ENCODE peak calls at places on chromosome 3, in six cellular contexts. W, Y, T, P, I and E are unnamed samples.

GRCh38 chr3:53072653-53073552 is 27.0 kb upstream of the SFMBT1 start:
- DNase-seq in W (peak; percentile 76), Y (peak; percentile 50), T (peak; percentile 86), P (peak; percentile 79), I (peak; percentile 93), E (peak; percentile 92)

GRCh38 chr3:25618043-25618442 is 46.7 kb downstream of the TOP2B start:
- DNase-seq in W (no peak), Y (no peak), T (no peak), P (no peak), I (no peak), E (no peak)

GRCh38 chr3:159280326-159280725 is 478.5 kb downstream of the MFSD1 start:
- DNase-seq in W (no peak), Y (no peak), T (no peak), P (no peak), I (no peak), E (no peak)

GRCh38 chr3:196514913-196515621 is at the start of gene SMCO1:
- DNase-seq in W (no peak), Y (peak; percentile 16), T (no peak), P (no peak), I (no peak), E (no peak)

GRCh38 chr3:176939022-176939817 is 258.1 kb downstream of the TBL1XR1 start:
- DNase-seq in W (peak; percentile 80), Y (peak; percentile 44), T (peak; percentile 15), P (peak; percentile 91), I (peak; percentile 37), E (no peak)

GRCh38 chr3:151082880-151083838 is 2.3 kb upstream of the MED12L start:
- DNase-seq in W (no peak), Y (no peak), T (no peak), P (no peak), I (no peak), E (no peak)

GRCh38 chr3:52568066-52568465 is 31.7 kb downstream of the UQCC5 start:
- DNase-seq in W (no peak), Y (no peak), T (no peak), P (no peak), I (no peak), E (no peak)

GRCh38 chr3:177041021-177041729 is 156.1 kb downstream of the TBL1XR1 start:
- DNase-seq in W (no peak), Y (peak; percentile 57), T (no peak), P (peak; percentile 61), I (no peak), E (no peak)

GRCh38 chr3:69890094-69890493 is 109.4 kb upstream of the SAMMSON start:
- DNase-seq in W (peak; percentile 75), Y (no peak), T (no peak), P (no peak), I (no peak), E (no peak)

GRCh38 chr3:40574661-40575060 is 49.9 kb downstream of the ZNF621 start:
- DNase-seq in W (peak; percentile 51), Y (no peak), T (no peak), P (peak; percentile 75), I (no peak), E (no peak)

GRCh38 chr3:57279685-57280084 is 12.8 kb downstream of the ASB14 start:
- DNase-seq in W (peak; percentile 31), Y (no peak), T (no peak), P (no peak), I (no peak), E (no peak)

GRCh38 chr3:88641033-88641604 is 466.3 kb upstream of the EPHA3 start:
- DNase-seq in W (no peak), Y (no peak), T (no peak), P (no peak), I (no peak), E (no peak)

GRCh38 chr3:187064210-187065115 is 74.8 kb downstream of the RPL39L start:
- DNase-seq in W (peak; percentile 45), Y (no peak), T (no peak), P (no peak), I (no peak), E (no peak)

GRCh38 chr3:169658311-169658931 is 5.1 kb downstream of the MECOM start:
- DNase-seq in W (no peak), Y (no peak), T (no peak), P (no peak), I (no peak), E (no peak)

GRCh38 chr3:48561045-48561736 is 2.4 kb downstream of the UCN2 start:
- DNase-seq in W (peak; percentile 90), Y (no peak), T (no peak), P (peak; percentile 62), I (peak; percentile 38), E (no peak)

GRCh38 chr3:114863848-114864247 is 283.2 kb downstream of the ZBTB20 start:
- DNase-seq in W (no peak), Y (no peak), T (no peak), P (peak; percentile 59), I (no peak), E (no peak)

GRCh38 chr3:188797045-188797444 is 374.7 kb upstream of the TPRG1 start:
- DNase-seq in W (peak; percentile 28), Y (no peak), T (no peak), P (no peak), I (no peak), E (no peak)

GRCh38 chr3:69848113-69848512 is 108.8 kb downstream of the MITF start:
- DNase-seq in W (no peak), Y (no peak), T (no peak), P (no peak), I (no peak), E (no peak)